ENCODE peak calls at places on chromosome 21, in five cellular contexts. One of them, this sample, is unnamed.

GRCh38 chr21:27646691-27647090 is 679.8 kb upstream of the ADAMTS5 start:
- DNase-seq in GM12878: no peak
- DNase-seq in HepG2: no peak
- DNase-seq in NT2/D1: no peak
- DNase-seq in H1: no peak
- DNase-seq in this sample: no peak

GRCh38 chr21:28283652-28284490 is 708.8 kb downstream of the LTN1 start:
- DNase-seq in HepG2: peak
- DNase-seq in GM12878: no peak
- DNase-seq in H1: no peak
- DNase-seq in NT2/D1: no peak
- DNase-seq in this sample: no peak

GRCh38 chr21:33761104-33762036 is 119.1 kb downstream of the ITSN1 start:
- DNase-seq in H1: no peak
- DNase-seq in GM12878: no peak
- DNase-seq in HepG2: peak
- DNase-seq in NT2/D1: peak
- DNase-seq in this sample: peak

GRCh38 chr21:18275740-18276139 is 31.1 kb downstream of the CHODL start:
- DNase-seq in HepG2: no peak
- DNase-seq in H1: no peak
- DNase-seq in NT2/D1: no peak
- DNase-seq in GM12878: no peak
- DNase-seq in this sample: no peak

GRCh38 chr21:42997053-42997452 is 22.7 kb downstream of the PKNOX1 start:
- DNase-seq in HepG2: no peak
- DNase-seq in H1: no peak
- DNase-seq in GM12878: no peak
- DNase-seq in NT2/D1: no peak
- DNase-seq in this sample: no peak

GRCh38 chr21:46425566-46425965 is 33.1 kb upstream of the DIP2A start:
- DNase-seq in GM12878: no peak
- DNase-seq in NT2/D1: no peak
- DNase-seq in HepG2: no peak
- DNase-seq in H1: no peak
- DNase-seq in this sample: no peak

GRCh38 chr21:42858185-42858847 is 21.0 kb downstream of the WDR4 start:
- DNase-seq in NT2/D1: no peak
- DNase-seq in GM12878: no peak
- DNase-seq in H1: no peak
- DNase-seq in HepG2: no peak
- DNase-seq in this sample: no peak

GRCh38 chr21:31078796-31079195 is 40.5 kb upstream of the KRTAP19-8 start:
- DNase-seq in NT2/D1: no peak
- DNase-seq in H1: no peak
- DNase-seq in HepG2: no peak
- DNase-seq in GM12878: peak
- DNase-seq in this sample: no peak

GRCh38 chr21:31908106-31909031 is 35.5 kb downstream of the HUNK start:
- DNase-seq in H1: peak
- DNase-seq in GM12878: no peak
- DNase-seq in NT2/D1: no peak
- DNase-seq in HepG2: peak
- DNase-seq in this sample: no peak

GRCh38 chr21:9839011-9839661 is 682.2 kb upstream of the TPTE start:
- DNase-seq in HepG2: no peak
- DNase-seq in NT2/D1: no peak
- DNase-seq in GM12878: no peak
- DNase-seq in H1: no peak
- DNase-seq in this sample: peak

GRCh38 chr21:26072891-26073615 is 97.5 kb downstream of the APP start:
- DNase-seq in HepG2: no peak
- DNase-seq in H1: no peak
- DNase-seq in GM12878: no peak
- DNase-seq in NT2/D1: no peak
- DNase-seq in this sample: no peak

GRCh38 chr21:15363921-15364320 is 299.1 kb upstream of the NRIP1 start:
- DNase-seq in GM12878: no peak
- DNase-seq in NT2/D1: no peak
- DNase-seq in H1: no peak
- DNase-seq in HepG2: no peak
- DNase-seq in this sample: no peak

GRCh38 chr21:31161157-31161556 is 122.9 kb upstream of the KRTAP19-8 start:
- DNase-seq in H1: no peak
- DNase-seq in NT2/D1: no peak
- DNase-seq in GM12878: no peak
- DNase-seq in HepG2: no peak
- DNase-seq in this sample: no peak

GRCh38 chr21:42830456-42831455 is 48.6 kb downstream of the WDR4 start:
- DNase-seq in H1: peak
- DNase-seq in HepG2: no peak
- DNase-seq in GM12878: no peak
- DNase-seq in NT2/D1: no peak
- DNase-seq in this sample: no peak

GRCh38 chr21:41068411-41069304 is 99.3 kb upstream of the BACE2 start:
- DNase-seq in HepG2: peak
- DNase-seq in NT2/D1: peak
- DNase-seq in H1: peak
- DNase-seq in GM12878: no peak
- DNase-seq in this sample: peak

GRCh38 chr21:42679982-42680330 is 26.5 kb downstream of the PDE9A start:
- DNase-seq in NT2/D1: no peak
- DNase-seq in HepG2: no peak
- DNase-seq in H1: no peak
- DNase-seq in GM12878: no peak
- DNase-seq in this sample: no peak

DNA sequence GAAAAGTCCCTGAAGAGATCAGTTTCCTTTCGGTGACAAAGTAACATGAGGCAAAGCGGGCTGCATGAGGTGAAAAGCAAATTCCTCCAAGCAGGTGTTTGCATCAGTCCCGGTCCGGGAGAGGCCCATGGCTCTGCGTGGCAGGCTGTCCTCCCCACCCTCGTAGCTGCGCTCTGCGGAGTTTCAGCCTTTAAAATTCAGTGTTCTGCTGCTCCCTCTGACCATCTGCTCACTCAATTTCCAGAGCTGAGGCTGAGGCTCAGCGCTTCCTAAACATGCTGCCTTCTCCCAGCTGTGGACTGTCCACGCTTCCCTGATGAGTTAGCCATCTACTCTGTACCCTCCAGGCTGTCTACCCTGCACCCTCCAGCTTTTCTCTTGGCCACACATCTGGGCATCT is 87.7 kb downstream of the KCNJ6 start:
- DNase-seq in NT2/D1: no peak
- DNase-seq in GM12878: no peak
- DNase-seq in H1: no peak
- DNase-seq in HepG2: no peak
- DNase-seq in this sample: no peak
- TF ChIP-seq SUZ12 in NT2/D1: no peak
- TF ChIP-seq SUZ12 in GM12878: no peak
- TF ChIP-seq SUZ12 in H1: no peak
- TF ChIP-seq SUZ12 in HepG2: no peak
- TF ChIP-seq SUZ12 in this sample: no peak

DNA sequence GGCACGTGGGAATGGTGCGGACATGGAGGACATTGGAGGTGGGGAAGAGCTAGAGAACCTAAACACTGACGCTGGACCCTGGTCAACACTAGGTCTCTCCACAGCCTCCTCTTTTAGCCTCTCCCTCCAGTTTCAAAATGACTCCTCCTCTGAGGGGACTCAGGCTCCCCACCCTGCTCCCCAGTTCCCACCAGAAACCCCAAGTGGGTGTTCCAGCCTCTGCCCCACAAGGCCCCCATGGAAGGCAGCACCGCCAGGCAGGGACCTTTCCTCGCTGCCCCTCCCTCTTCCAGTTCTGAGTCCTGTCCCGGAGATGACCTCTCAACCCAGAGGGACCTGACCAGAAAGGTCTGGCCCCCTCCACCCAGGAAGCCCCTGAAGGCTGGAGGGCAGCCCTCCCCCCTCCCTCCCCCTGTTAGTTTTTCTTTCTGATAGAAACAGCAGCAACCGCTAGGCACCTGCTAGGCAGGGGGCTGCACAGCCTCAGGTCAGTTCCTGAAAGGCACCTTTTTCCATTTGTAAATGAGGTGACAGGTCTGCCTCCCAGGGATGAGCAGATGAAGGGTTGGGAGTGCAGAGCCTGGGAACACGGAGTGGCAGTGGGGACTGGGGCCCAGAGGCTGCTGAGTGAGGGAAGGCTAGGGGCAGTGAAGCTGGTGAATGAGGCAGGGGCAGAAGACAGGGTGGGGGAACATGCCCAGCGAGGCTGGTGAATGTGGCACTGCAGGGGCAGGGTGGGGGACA is 9.3 kb upstream of the ITGB2 start:
- DNase-seq in GM12878: no peak
- DNase-seq in HepG2: no peak
- DNase-seq in H1: no peak
- DNase-seq in NT2/D1: no peak
- DNase-seq in this sample: no peak
- TF ChIP-seq SUZ12 in GM12878: no peak
- TF ChIP-seq SUZ12 in HepG2: no peak
- TF ChIP-seq SUZ12 in H1: no peak
- TF ChIP-seq SUZ12 in NT2/D1: no peak
- TF ChIP-seq SUZ12 in this sample: no peak

GRCh38 chr21:34858559-34858958 is 189.8 kb downstream of the CLIC6 start:
- DNase-seq in GM12878: no peak
- DNase-seq in NT2/D1: no peak
- DNase-seq in HepG2: no peak
- DNase-seq in H1: no peak
- DNase-seq in this sample: no peak
- TF ChIP-seq SUZ12 in GM12878: no peak
- TF ChIP-seq SUZ12 in NT2/D1: no peak
- TF ChIP-seq SUZ12 in HepG2: no peak
- TF ChIP-seq SUZ12 in H1: no peak
- TF ChIP-seq SUZ12 in this sample: no peak

DNA sequence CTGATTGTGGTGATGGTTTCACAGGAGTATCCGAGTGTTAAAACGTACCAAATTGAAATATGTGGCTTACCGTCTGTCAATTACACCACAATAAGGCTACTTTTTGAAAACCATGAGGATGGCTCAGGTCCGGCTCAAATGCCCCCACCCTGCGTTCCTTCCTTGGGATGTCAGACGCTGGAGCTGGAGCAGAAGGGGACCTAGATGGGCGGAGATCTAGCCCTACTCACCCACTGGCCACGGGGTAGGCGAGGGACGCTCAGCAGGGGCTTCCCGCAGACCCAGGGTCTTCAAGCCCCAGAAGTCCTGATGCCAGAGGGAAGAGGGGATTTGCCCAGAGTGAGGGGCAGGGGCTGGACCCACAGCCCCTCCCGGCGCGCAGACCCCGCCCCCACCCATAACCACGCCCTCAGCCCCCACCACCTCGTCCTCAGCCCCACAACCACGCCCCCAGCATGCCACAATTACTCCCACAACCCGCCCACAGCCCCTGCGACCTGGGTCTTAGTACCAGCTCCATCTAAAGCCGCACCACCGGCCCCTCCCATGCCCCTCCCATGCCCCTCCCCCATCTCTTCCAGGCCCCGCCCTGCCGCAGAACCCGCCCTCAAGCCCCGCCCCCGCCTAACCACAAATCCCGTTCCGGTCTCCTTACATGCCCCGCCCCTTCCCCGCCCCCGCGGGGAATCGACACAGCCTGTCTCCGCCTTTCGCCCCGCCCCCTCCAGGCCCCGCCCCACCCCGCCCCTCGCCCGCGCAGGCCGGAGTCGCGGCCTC is at the start of gene LRRC3:
- DNase-seq in H1: peak
- DNase-seq in HepG2: peak
- DNase-seq in NT2/D1: peak
- DNase-seq in GM12878: peak
- DNase-seq in this sample: peak
- TF ChIP-seq SUZ12 in H1: no peak
- TF ChIP-seq SUZ12 in HepG2: no peak
- TF ChIP-seq SUZ12 in NT2/D1: no peak
- TF ChIP-seq SUZ12 in GM12878: no peak
- TF ChIP-seq SUZ12 in this sample: no peak

GRCh38 chr21:39518055-39518844 is 66.5 kb downstream of the SH3BGR start:
- DNase-seq in HepG2: peak
- DNase-seq in NT2/D1: peak
- DNase-seq in H1: peak
- DNase-seq in GM12878: peak
- DNase-seq in this sample: peak
- TF ChIP-seq SUZ12 in HepG2: no peak
- TF ChIP-seq SUZ12 in NT2/D1: no peak
- TF ChIP-seq SUZ12 in H1: no peak
- TF ChIP-seq SUZ12 in GM12878: no peak
- TF ChIP-seq SUZ12 in this sample: no peak

GRCh38 chr21:37939251-37939650 is 23.0 kb upstream of the KCNJ6 start:
- DNase-seq in GM12878: no peak
- DNase-seq in HepG2: no peak
- DNase-seq in H1: no peak
- DNase-seq in NT2/D1: no peak
- DNase-seq in this sample: no peak
- TF ChIP-seq SUZ12 in GM12878: no peak
- TF ChIP-seq SUZ12 in HepG2: no peak
- TF ChIP-seq SUZ12 in H1: no peak
- TF ChIP-seq SUZ12 in NT2/D1: no peak
- TF ChIP-seq SUZ12 in this sample: no peak

DNA sequence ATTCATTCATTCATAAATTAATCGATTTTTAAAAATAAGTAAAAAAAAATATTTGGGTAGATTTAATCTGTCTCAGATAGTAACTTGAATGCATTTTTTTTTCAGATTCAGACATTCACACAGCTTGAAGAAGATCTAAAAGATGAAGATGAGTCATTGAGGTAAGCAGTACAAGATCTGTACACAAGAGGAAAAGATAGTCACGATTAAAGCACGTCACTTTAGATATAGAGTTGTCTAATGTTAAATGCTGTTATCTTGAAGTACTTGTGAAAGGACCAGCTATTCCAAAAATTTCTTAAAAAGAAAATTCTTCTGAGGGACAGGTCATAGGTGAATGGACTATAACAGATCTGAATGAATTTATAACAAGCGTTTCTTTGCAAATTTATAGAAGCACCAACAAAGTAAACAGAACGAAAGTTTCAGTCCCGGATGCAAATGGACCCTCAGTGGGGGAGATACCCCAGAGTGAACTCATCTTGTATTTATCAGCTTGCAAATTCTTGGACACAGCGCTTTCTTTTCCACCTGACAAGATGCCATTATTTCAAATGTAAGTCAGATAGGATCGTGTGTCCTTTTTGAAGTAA is 31.2 kb upstream of the MORC3 start:
- DNase-seq in NT2/D1: no peak
- DNase-seq in HepG2: no peak
- DNase-seq in H1: no peak
- DNase-seq in GM12878: no peak
- DNase-seq in this sample: no peak
- TF ChIP-seq SUZ12 in NT2/D1: no peak
- TF ChIP-seq SUZ12 in HepG2: no peak
- TF ChIP-seq SUZ12 in H1: no peak
- TF ChIP-seq SUZ12 in GM12878: no peak
- TF ChIP-seq SUZ12 in this sample: no peak

GRCh38 chr21:23817337-23817736 is 1789.9 kb downstream of the MRPL39 start:
- DNase-seq in GM12878: no peak
- DNase-seq in NT2/D1: no peak
- DNase-seq in HepG2: no peak
- DNase-seq in H1: no peak
- DNase-seq in this sample: no peak

GRCh38 chr21:23812485-23812884 is 1794.8 kb downstream of the MRPL39 start:
- DNase-seq in NT2/D1: no peak
- DNase-seq in H1: no peak
- DNase-seq in GM12878: no peak
- DNase-seq in HepG2: no peak
- DNase-seq in this sample: no peak

GRCh38 chr21:23809573-23809972 is 1797.7 kb downstream of the MRPL39 start:
- DNase-seq in HepG2: no peak
- DNase-seq in H1: no peak
- DNase-seq in NT2/D1: no peak
- DNase-seq in GM12878: no peak
- DNase-seq in this sample: no peak

GRCh38 chr21:23811802-23812201 is 1795.5 kb downstream of the MRPL39 start:
- DNase-seq in HepG2: no peak
- DNase-seq in NT2/D1: no peak
- DNase-seq in GM12878: no peak
- DNase-seq in H1: no peak
- DNase-seq in this sample: no peak
- TF ChIP-seq SUZ12 in HepG2: no peak
- TF ChIP-seq SUZ12 in NT2/D1: no peak
- TF ChIP-seq SUZ12 in GM12878: no peak
- TF ChIP-seq SUZ12 in H1: no peak
- TF ChIP-seq SUZ12 in this sample: no peak